ENCODE peak calls at places on chromosomes 1 and 21, in six cellular contexts. K, C, E, I, P and X are unnamed samples.

GRCh38 chr1:16612332-16613172 is 812 bp downstream of the NBPF1 start:
- DNase-seq in I (peak; percentile 91), E (no peak), K (peak; percentile 90), C (peak; percentile 49), P (peak; percentile 98), X (no peak)

GRCh38 chr21:41304068-41304720 is 12.4 kb upstream of the FAM3B start:
- DNase-seq in P (no peak), C (no peak), K (no peak), E (no peak), I (no peak), X (no peak)

GRCh38 chr1:45785583-45785982 is 17.8 kb upstream of the MAST2 start:
- DNase-seq in I (no peak), K (no peak), P (no peak), C (no peak), E (no peak), X (no peak)

GRCh38 chr1:111099289-111099688 is 40.6 kb downstream of the DRAM2 start:
- DNase-seq in C (no peak), E (no peak), I (no peak), K (no peak), P (no peak), X (no peak)

GRCh38 chr1:202122639-202123335 is at the start of gene GPR37L1:
- DNase-seq in C (peak; percentile 44), K (peak; percentile 32), P (peak; percentile 64), I (peak; percentile 50), E (no peak), X (no peak)

GRCh38 chr1:113608371-113608770 is 150.9 kb downstream of the PHTF1 start:
- DNase-seq in P (peak; percentile 32), E (no peak), K (no peak), C (no peak), I (no peak), X (no peak)

GRCh38 chr1:10208537-10208936 is 1.8 kb upstream of the KIF1B start:
- DNase-seq in P (no peak), I (no peak), C (no peak), E (no peak), K (no peak), X (no peak)

GRCh38 chr1:58487002-58487401 is 59.5 kb downstream of the OMA1 start:
- DNase-seq in I (no peak), P (no peak), K (no peak), E (no peak), C (no peak), X (no peak)

GRCh38 chr1:169833179-169833901 is 38.6 kb upstream of the METTL18 start:
- DNase-seq in E (no peak), P (no peak), K (no peak), C (no peak), I (peak; percentile 1), X (no peak)

GRCh38 chr1:18149113-18149641 is 41.6 kb downstream of the IGSF21 start:
- DNase-seq in I (no peak), E (no peak), P (no peak), K (peak; percentile 59), C (no peak), X (no peak)

GRCh38 chr1:98702976-98703375 is 41.5 kb downstream of the SNX7 start:
- DNase-seq in I (peak; percentile 70), E (no peak), P (peak; percentile 68), K (peak; percentile 25), C (no peak), X (no peak)

GRCh38 chr1:230350208-230350921 is 75.8 kb downstream of the PGBD5 start:
- DNase-seq in C (no peak), P (no peak), K (peak; percentile 49), I (peak; percentile 6), E (no peak), X (no peak)

GRCh38 chr21:41580758-41581554 is 73.0 kb upstream of the TMPRSS2 start:
- DNase-seq in I (no peak), E (no peak), C (no peak), K (peak; percentile 95), P (no peak), X (peak; percentile 22)

GRCh38 chr1:11326070-11326469 is 53.1 kb downstream of the UBIAD1 start:
- DNase-seq in C (no peak), E (no peak), P (no peak), I (no peak), K (no peak), X (no peak)

GRCh38 chr1:155167166-155168104 is 5.7 kb downstream of the KRTCAP2 start:
- DNase-seq in C (peak; percentile 91), E (peak; percentile 69), I (peak; percentile 72), P (peak; percentile 87), K (peak; percentile 94), X (peak; percentile 82)

GRCh38 chr1:9473032-9473792 is 66.1 kb upstream of the SLC25A33 start:
- DNase-seq in K (peak; percentile 90), C (no peak), I (peak; percentile 95), P (peak; percentile 91), E (no peak), X (no peak)

GRCh38 chr21:42570841-42571387 is 57.3 kb downstream of the SLC37A1 start:
- DNase-seq in P (no peak), C (peak; percentile 12), I (no peak), K (peak; percentile 19), E (no peak), X (no peak)

GRCh38 chr1:3352084-3352951 is 102.1 kb upstream of the ARHGEF16 start:
- DNase-seq in C (peak; percentile 58), I (peak; percentile 18), P (peak; percentile 86), K (peak; percentile 15), E (no peak), X (no peak)

GRCh38 chr1:14190508-14190907 is 408.0 kb upstream of the KAZN start:
- DNase-seq in K (peak; percentile 69), C (no peak), E (no peak), I (no peak), P (peak; percentile 1), X (no peak)

GRCh38 chr1:3026581-3027511 is 5.6 kb downstream of the ACTRT2 start:
- DNase-seq in C (no peak), P (no peak), K (no peak), I (no peak), E (no peak), X (no peak)

GRCh38 chr1:4425892-4426291 is 228.5 kb upstream of the AJAP1 start:
- DNase-seq in I (no peak), E (no peak), C (no peak), P (no peak), K (no peak), X (no peak)

GRCh38 chr1:164560076-164560475 is 1.1 kb downstream of the PBX1 start:
- DNase-seq in K (peak; percentile 6), C (no peak), P (peak; percentile 38), E (no peak), I (no peak), X (no peak)

GRCh38 chr1:1752190-1752589 is 26.1 kb downstream of the NADK start:
- DNase-seq in I (no peak), K (peak; percentile 1), E (no peak), P (no peak), C (no peak), X (no peak)

GRCh38 chr1:1753607-1754005 is 24.7 kb downstream of the NADK start:
- DNase-seq in I (no peak), P (no peak), E (no peak), C (no peak), K (no peak), X (no peak)

GRCh38 chr1:1755426-1755825 is 22.8 kb downstream of the NADK start:
- DNase-seq in K (no peak), P (no peak), E (no peak), C (no peak), I (no peak), X (no peak)

GRCh38 chr1:1754051-1754815 is 24.0 kb downstream of the NADK start:
- DNase-seq in C (no peak), K (no peak), P (no peak), I (no peak), E (no peak), X (no peak)

DNA sequence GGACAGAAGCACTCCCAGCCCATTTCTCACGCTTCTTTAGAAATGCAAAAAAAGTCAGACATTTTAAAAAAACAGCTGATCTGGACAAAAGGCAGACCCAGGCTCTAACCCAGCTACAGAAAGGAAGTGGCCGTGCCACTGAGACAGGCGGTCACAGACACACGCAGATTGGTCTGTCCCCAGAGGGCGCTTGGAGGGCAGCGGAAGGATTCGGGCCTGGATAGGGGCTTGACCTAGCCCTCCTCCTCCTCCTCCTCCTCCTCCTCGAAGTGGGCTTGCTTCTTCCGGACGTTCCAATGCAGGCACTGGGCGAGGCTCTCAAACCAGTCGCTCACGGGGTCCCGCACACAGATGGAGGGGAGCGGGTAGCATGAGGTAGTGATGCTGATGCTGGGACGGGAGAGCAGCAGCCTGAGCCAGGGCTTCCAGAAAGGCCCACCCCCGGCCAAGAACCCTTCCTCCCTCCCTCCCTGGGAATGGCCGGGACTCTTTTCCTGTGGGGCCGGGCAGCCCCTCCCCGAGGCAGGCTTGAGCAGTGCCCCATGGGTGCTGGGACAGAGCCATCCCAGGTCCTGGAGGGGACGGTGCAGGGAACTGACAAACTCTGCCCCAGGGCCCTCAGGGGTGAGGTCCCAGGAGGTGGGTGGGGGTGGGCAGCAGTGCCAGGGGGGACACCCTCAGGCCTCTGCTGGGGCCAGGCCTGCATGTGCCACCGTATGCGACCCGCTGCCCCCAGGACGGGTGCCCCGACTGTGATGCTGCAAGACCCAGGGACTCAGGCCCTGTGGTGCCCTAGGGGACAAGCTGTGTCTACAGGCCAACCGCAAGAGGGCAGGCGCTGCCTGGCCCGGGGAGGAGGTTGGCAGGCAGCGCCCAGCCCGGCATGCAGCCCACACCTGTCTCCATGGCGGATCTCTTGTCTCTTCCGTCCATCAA is 25.3 kb downstream of the NADK start:
- DNase-seq in P (no peak), E (no peak), I (no peak), C (no peak), K (peak; percentile 1), X (no peak)
- TF ChIP-seq CTCF in P (no peak), E (no peak), I (no peak), C (no peak), K (no peak), X (no peak)

DNA sequence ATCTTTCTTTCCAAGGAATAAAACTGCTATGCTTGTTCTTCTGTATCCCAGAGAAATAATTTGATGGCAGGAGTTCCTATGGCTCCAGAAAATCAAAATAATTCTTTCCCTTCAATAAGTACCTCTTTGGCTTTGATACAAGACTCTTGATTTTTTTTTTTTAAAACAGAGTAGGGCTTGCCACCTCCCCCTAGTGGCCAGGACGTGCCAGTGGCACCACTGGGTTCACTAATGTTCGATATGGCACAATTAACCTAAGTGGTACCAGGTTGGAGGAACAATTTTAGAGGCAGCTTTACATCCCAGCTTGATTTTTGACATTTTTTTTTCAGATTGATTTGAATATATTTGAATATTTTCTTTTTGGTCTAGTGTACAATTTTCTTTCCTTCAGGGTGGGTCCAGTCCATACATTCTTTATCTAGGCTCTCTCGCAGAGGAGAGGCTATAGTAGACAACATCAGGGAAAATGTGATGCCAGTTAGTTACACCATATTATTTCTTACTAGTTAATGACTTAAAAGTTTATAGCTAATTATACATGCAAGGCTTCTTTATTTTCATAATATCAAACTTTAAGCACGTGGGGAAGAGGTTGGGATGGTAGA is 330.9 kb downstream of the S1PR1 start:
- DNase-seq in P (peak; percentile 53), E (peak; percentile 2), C (peak; percentile 29), K (peak; percentile 51), I (peak; percentile 11), X (no peak)
- TF ChIP-seq CTCF in P (peak; percentile 94), E (peak; percentile 99), C (peak; percentile 66), K (peak; percentile 93), I (peak; percentile 71), X (peak; percentile 82)

GRCh38 chr21:33268736-33269441 is 2.7 kb downstream of the IL10RB start:
- DNase-seq in K (peak; percentile 96), I (no peak), C (peak; percentile 98), P (no peak), E (no peak), X (no peak)
- TF ChIP-seq CTCF in K (peak; percentile 36), I (no peak), C (no peak), P (no peak), E (no peak), X (no peak)

GRCh38 chr1:114959423-114959822 is 70.2 kb upstream of the TSHB start:
- DNase-seq in P (no peak), K (no peak), I (no peak), C (no peak), E (no peak), X (no peak)

GRCh38 chr1:114956570-114956969 is 73.1 kb upstream of the TSHB start:
- DNase-seq in E (no peak), I (no peak), C (no peak), P (peak; percentile 40), K (peak; percentile 12), X (no peak)
- TF ChIP-seq CTCF in E (no peak), I (peak; percentile 20), C (no peak), P (peak; percentile 45), K (peak; percentile 41), X (no peak)